ENCODE peak calls at places on chromosomes 6 and 20, in five cellular contexts. One of them, this sample, is unnamed.

GRCh38 chr20:38303908-38304379 is at the start of gene BPI:
- DNase-seq in esophagus squamous epithelium: no peak
- DNase-seq in A549: no peak
- DNase-seq in IMR-90: no peak
- DNase-seq in uterus: no peak
- DNase-seq in this sample: peak; percentile 23

GRCh38 chr6:19668710-19669109 is 168.5 kb upstream of the ID4 start:
- DNase-seq in esophagus squamous epithelium: no peak
- DNase-seq in A549: no peak
- DNase-seq in IMR-90: no peak
- DNase-seq in uterus: no peak
- DNase-seq in this sample: no peak

GRCh38 chr6:38378801-38379200 is 260.9 kb downstream of the BTBD9 start:
- DNase-seq in esophagus squamous epithelium: no peak
- DNase-seq in A549: peak; percentile 12
- DNase-seq in IMR-90: peak; percentile 26
- DNase-seq in uterus: no peak
- DNase-seq in this sample: no peak

GRCh38 chr6:149190228-149190831 is 127.2 kb upstream of the TAB2 start:
- DNase-seq in esophagus squamous epithelium: no peak
- DNase-seq in A549: peak; percentile 17
- DNase-seq in IMR-90: peak; percentile 13
- DNase-seq in uterus: no peak
- DNase-seq in this sample: no peak

GRCh38 chr6:15242937-15243614 is 2.8 kb upstream of the JARID2 start:
- DNase-seq in esophagus squamous epithelium: no peak
- DNase-seq in A549: no peak
- DNase-seq in IMR-90: no peak
- DNase-seq in uterus: no peak
- DNase-seq in this sample: no peak

GRCh38 chr6:155530219-155530834 is 74.7 kb upstream of the NOX3 start:
- DNase-seq in esophagus squamous epithelium: no peak
- DNase-seq in A549: peak; percentile 41
- DNase-seq in IMR-90: peak; percentile 60
- DNase-seq in uterus: no peak
- DNase-seq in this sample: no peak

GRCh38 chr6:387293-387694 is 4.3 kb upstream of the IRF4 start:
- DNase-seq in esophagus squamous epithelium: no peak
- DNase-seq in A549: no peak
- DNase-seq in IMR-90: peak; percentile 54
- DNase-seq in uterus: no peak
- DNase-seq in this sample: no peak

GRCh38 chr20:24948939-24949679 is at the start of gene CST7:
- DNase-seq in esophagus squamous epithelium: no peak
- DNase-seq in A549: no peak
- DNase-seq in IMR-90: no peak
- DNase-seq in uterus: no peak
- DNase-seq in this sample: peak; percentile 46

GRCh38 chr20:38685853-38686473 is 38.3 kb upstream of the SLC32A1 start:
- DNase-seq in esophagus squamous epithelium: no peak
- DNase-seq in A549: peak; percentile 10
- DNase-seq in IMR-90: peak; percentile 44
- DNase-seq in uterus: no peak
- DNase-seq in this sample: no peak

GRCh38 chr6:32196682-32197616 is 4.5 kb upstream of the GPSM3 start:
- DNase-seq in esophagus squamous epithelium: no peak
- DNase-seq in A549: peak; percentile 35
- DNase-seq in IMR-90: peak; percentile 12
- DNase-seq in uterus: peak; percentile 64
- DNase-seq in this sample: peak; percentile 93

GRCh38 chr6:32194825-32195651 is 2.6 kb upstream of the GPSM3 start:
- DNase-seq in esophagus squamous epithelium: no peak
- DNase-seq in A549: peak; percentile 66
- DNase-seq in IMR-90: peak; percentile 62
- DNase-seq in uterus: no peak
- DNase-seq in this sample: no peak

GRCh38 chr6:32195652-32195901 is 3.1 kb upstream of the GPSM3 start:
- DNase-seq in esophagus squamous epithelium: peak; percentile 100
- DNase-seq in A549: peak; percentile 99
- DNase-seq in IMR-90: peak; percentile 99
- DNase-seq in uterus: peak; percentile 100
- DNase-seq in this sample: peak; percentile 100

GRCh38 chr6:32194388-32194787 is 1.9 kb upstream of the GPSM3 start:
- DNase-seq in esophagus squamous epithelium: no peak
- DNase-seq in A549: no peak
- DNase-seq in IMR-90: no peak
- DNase-seq in uterus: no peak
- DNase-seq in this sample: no peak

GRCh38 chr6:32195902-32196681 is 3.6 kb upstream of the GPSM3 start:
- DNase-seq in esophagus squamous epithelium: peak; percentile 45
- DNase-seq in A549: peak; percentile 82
- DNase-seq in IMR-90: peak; percentile 88
- DNase-seq in uterus: peak; percentile 96
- DNase-seq in this sample: peak; percentile 98
- TF ChIP-seq POLR2A in esophagus squamous epithelium: no peak
- TF ChIP-seq POLR2A in A549: peak; percentile 63
- TF ChIP-seq POLR2A in IMR-90: peak; percentile 95
- TF ChIP-seq POLR2A in uterus: peak; percentile 100
- TF ChIP-seq POLR2A in this sample: peak; percentile 95

DNA sequence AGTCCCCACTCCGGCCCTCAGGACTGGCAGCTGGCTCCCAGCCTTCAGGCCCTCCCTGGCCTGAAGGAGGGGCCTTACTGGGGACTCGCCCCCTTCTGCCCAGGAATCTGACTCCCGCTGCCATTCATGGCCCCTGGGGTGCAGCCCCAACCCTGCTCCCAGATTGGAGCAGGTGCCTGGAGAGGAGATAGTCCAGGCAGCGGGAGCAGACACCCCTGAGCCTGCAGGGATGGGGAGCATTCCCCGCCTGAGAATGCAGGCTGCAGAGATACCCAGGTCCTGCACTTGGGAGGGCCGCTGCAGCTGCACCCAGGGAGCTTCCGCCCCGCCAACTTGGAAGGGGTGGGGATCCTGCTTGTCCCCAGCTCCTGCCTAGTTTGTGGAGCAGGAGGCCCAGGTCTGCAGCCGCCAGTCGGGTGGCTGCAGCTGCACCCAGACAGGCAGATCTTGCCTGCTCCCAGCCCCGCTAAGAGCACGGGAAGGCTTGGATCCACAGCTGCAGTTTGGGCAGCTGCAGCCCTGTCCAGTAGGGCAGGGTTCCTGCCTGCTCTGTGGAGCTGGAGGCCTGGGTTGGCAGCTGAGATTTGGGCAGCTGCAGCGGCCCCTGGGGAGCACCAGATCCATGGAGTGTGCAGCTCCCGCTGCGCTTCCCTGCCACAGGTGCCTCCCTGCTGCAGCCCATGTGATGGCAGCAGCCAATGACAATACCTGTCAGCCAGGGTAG is 5.2 kb downstream of the GTSF1L start:
- DNase-seq in esophagus squamous epithelium: no peak
- DNase-seq in A549: no peak
- DNase-seq in IMR-90: no peak
- DNase-seq in uterus: no peak
- DNase-seq in this sample: no peak
- TF ChIP-seq CTCF in esophagus squamous epithelium: no peak
- TF ChIP-seq CTCF in A549: no peak
- TF ChIP-seq CTCF in IMR-90: no peak
- TF ChIP-seq CTCF in uterus: no peak
- TF ChIP-seq CTCF in this sample: no peak

DNA sequence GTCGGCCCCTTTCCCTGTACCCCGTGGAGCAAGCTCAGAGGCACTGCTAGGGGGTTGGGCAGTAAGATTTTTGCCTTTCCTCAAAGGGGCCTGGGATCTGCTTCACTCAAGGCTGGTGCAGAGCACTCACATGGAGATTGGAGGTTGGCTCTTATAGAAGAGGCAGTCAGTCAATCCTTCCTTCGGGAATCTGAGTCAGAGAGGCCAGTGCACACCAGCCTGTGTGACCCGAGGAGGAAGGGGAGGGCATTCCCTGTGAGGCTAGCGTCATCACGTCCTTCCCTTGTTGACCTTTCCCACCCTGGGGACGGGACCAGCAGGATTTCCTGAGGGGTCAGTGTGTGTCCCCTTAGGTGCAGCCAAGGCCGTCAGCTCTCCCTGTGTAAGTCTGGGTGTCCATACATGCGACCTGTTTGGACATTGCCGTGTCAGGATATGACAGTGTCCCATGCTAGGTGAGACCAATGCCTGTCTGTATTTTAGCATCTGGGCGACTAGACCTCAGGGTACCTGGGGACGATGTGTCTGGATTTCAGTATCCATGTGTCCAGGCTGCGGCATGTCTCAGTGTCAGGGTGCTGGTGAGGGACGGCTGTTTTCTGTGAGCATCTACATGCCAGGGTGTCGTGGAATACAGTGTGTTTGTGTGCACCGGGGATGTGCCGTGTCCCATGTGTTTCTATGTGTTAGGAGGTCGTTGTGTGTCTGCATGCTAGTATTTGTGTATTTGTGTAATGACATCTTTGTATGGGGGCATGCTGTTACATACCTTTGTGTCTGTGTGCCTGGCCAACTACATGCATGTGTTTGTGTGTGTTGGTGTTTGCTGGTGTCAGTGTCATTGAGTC is 2.8 kb upstream of the ZNF512B start:
- DNase-seq in esophagus squamous epithelium: no peak
- DNase-seq in A549: no peak
- DNase-seq in IMR-90: no peak
- DNase-seq in uterus: peak; percentile 48
- DNase-seq in this sample: peak; percentile 89
- TF ChIP-seq POLR2A in esophagus squamous epithelium: no peak
- TF ChIP-seq POLR2A in A549: no peak
- TF ChIP-seq POLR2A in IMR-90: no peak
- TF ChIP-seq POLR2A in uterus: no peak
- TF ChIP-seq POLR2A in this sample: no peak

DNA sequence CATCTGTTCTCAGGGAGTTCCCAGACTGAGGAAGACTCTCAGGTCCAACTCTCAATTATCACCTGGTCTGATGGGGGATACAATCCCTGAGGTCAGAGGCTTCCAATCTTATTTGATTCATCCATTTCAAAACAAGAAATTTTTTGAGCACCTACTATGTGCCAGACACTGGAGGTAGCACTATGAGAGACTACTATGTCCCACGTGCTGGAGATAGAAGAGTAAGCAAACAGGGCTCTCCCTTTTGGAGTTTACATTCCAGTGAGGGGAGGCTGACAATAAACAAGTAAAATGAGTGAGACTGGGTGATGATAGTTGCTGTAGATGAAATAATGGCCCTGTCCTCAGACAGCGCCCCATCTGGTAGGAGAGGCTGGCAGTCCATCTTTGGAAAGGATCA is 16.5 kb downstream of the TMEM151B start:
- DNase-seq in esophagus squamous epithelium: no peak
- DNase-seq in A549: no peak
- DNase-seq in IMR-90: no peak
- DNase-seq in uterus: no peak
- DNase-seq in this sample: no peak
- TF ChIP-seq CTCF in esophagus squamous epithelium: no peak
- TF ChIP-seq CTCF in A549: no peak
- TF ChIP-seq CTCF in IMR-90: no peak
- TF ChIP-seq CTCF in uterus: no peak
- TF ChIP-seq CTCF in this sample: no peak

DNA sequence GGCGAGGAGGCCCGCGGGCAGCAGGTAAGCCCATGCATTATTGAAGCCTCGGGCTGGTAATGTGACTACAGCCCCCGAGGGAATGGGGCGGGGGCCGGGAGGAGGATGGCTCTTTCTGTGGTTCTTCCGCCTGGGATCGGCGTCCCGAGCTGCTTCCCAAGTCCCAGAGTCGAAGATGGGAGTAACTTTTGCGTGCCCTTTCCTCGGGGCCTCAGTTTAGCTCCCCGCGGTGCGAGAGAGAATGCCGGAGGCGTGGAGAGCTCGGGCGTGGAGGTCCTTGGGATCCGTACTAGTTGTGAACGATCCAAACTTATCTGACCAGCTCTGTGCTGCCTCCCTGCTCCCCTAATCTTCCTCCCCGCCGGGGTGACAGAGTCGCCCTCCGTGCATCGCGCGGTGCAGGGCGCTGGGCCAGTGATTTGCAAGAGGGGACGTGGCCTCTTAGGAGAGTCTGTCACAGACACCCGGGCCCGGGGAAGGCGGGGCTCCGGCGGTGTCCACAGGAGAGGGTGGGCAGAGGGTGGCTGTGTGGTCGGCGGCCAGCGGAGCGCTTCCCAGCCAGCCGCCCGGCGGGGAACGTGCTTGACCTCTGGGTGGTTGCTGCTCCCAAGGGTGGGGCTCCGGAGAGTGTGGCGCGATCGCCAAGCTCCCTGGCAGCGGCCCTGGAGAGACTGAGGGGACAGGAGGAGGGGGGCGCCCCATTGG is 815 bp downstream of the UTRN start:
- DNase-seq in esophagus squamous epithelium: no peak
- DNase-seq in A549: peak; percentile 59
- DNase-seq in IMR-90: peak; percentile 30
- DNase-seq in uterus: peak; percentile 68
- DNase-seq in this sample: peak; percentile 96
- TF ChIP-seq POLR2A in esophagus squamous epithelium: no peak
- TF ChIP-seq POLR2A in A549: no peak
- TF ChIP-seq POLR2A in IMR-90: no peak
- TF ChIP-seq POLR2A in uterus: peak; percentile 24
- TF ChIP-seq POLR2A in this sample: no peak

GRCh38 chr6:63097222-63097621 is 114.0 kb upstream of the FKBP1C start:
- DNase-seq in esophagus squamous epithelium: no peak
- DNase-seq in A549: no peak
- DNase-seq in IMR-90: no peak
- DNase-seq in uterus: no peak
- DNase-seq in this sample: no peak

GRCh38 chr6:63094947-63095346 is 116.3 kb upstream of the FKBP1C start:
- DNase-seq in esophagus squamous epithelium: no peak
- DNase-seq in A549: no peak
- DNase-seq in IMR-90: no peak
- DNase-seq in uterus: no peak
- DNase-seq in this sample: no peak

DNA sequence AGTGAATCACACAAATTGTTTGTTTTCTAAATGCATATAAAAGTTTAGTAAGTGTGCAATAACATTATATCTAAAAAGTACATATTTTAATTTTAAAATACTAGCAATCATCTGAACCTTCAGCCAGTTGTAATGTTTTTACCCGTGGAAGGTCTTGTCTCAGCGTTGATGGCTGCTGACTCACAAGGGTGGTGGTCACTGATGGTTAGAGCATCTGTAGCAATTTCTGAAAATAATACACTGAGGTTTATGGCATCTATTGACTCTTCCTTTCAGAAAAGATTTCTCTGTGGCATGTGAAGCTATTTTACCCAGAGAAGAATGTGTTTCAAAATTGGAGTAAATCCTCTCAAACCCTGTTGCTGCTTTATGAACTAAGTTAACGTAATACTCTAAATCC is 111.2 kb upstream of the FKBP1C start:
- DNase-seq in esophagus squamous epithelium: no peak
- DNase-seq in A549: no peak
- DNase-seq in IMR-90: no peak
- DNase-seq in uterus: no peak
- DNase-seq in this sample: no peak
- TF ChIP-seq CTCF in esophagus squamous epithelium: no peak
- TF ChIP-seq CTCF in A549: no peak
- TF ChIP-seq CTCF in IMR-90: no peak
- TF ChIP-seq CTCF in uterus: no peak
- TF ChIP-seq CTCF in this sample: no peak